ENCODE peak calls at places on chromosomes 13 and 19, in six cellular contexts. I is epithelial cell of esophagus; J is mammary epithelial cell; E is fibroblast of pulmonary artery; K is stimulated activated CD8-positive, alpha-beta memory T cell treated with anti-CD3 and anti-CD28 coated beads, Interleukin-4, amount 100 ng/mL, for 4 hours; W is H54. C is an unnamed sample.

GRCh38 chr19:22610121-22610520 is 24.0 kb upstream of the ZNF492 start:
- DNase-seq in I (no peak), J (no peak), E (no peak), K (no peak), W (no peak), C (no peak)

GRCh38 chr13:25214371-25215252 is 42.5 kb upstream of the AMER2 start:
- DNase-seq in I (peak; percentile 48), J (peak; percentile 16), E (peak; percentile 55), K (no peak), W (no peak), C (peak; percentile 61)

GRCh38 chr13:40533072-40533471 is 133.4 kb downstream of the FOXO1 start:
- DNase-seq in I (no peak), J (no peak), E (no peak), K (no peak), W (no peak), C (no peak)

GRCh38 chr13:79779761-79780160 is 298.8 kb downstream of the NDFIP2 start:
- DNase-seq in I (peak; percentile 85), J (peak; percentile 82), E (peak; percentile 75), K (no peak), W (no peak), C (peak; percentile 37)

GRCh38 chr13:53200498-53201453 is 172.2 kb downstream of the OLFM4 start:
- DNase-seq in I (peak; percentile 18), J (no peak), E (peak; percentile 15), K (no peak), W (no peak), C (no peak)

GRCh38 chr19:12996542-12997094 is 1.3 kb downstream of the NFIX start:
- DNase-seq in I (no peak), J (peak; percentile 41), E (peak; percentile 49), K (no peak), W (peak; percentile 52), C (peak; percentile 58)

GRCh38 chr19:6417713-6418561 is 6.7 kb downstream of the KHSRP start:
- DNase-seq in I (no peak), J (no peak), E (peak; percentile 28), K (no peak), W (no peak), C (peak; percentile 29)

GRCh38 chr19:16588089-16588823 is 16.0 kb upstream of the SLC35E1 start:
- DNase-seq in I (peak; percentile 44), J (peak; percentile 19), E (peak; percentile 39), K (no peak), W (no peak), C (no peak)

GRCh38 chr13:107743523-107743922 is 471.8 kb downstream of the LIG4 start:
- DNase-seq in I (no peak), J (no peak), E (no peak), K (no peak), W (no peak), C (peak; percentile 71)

GRCh38 chr19:13579388-13580060 is 73.2 kb upstream of the CACNA1A start:
- DNase-seq in I (no peak), J (no peak), E (no peak), K (no peak), W (no peak), C (peak; percentile 32)

GRCh38 chr13:93227906-93228801 is 1.5 kb downstream of the GPC6 start:
- DNase-seq in I (peak; percentile 88), J (peak; percentile 90), E (peak; percentile 92), K (no peak), W (peak; percentile 35), C (peak; percentile 64)

GRCh38 chr13:70390968-70391367 is 282.7 kb upstream of the KLHL1 start:
- DNase-seq in I (no peak), J (no peak), E (no peak), K (no peak), W (no peak), C (no peak)

GRCh38 chr19:18789883-18790565 is 1.1 kb downstream of the COMP start:
- DNase-seq in I (no peak), J (no peak), E (no peak), K (no peak), W (no peak), C (no peak)

GRCh38 chr19:17332677-17333581 is 1.7 kb downstream of the ANO8 start:
- DNase-seq in I (peak; percentile 66), J (peak; percentile 29), E (peak; percentile 49), K (no peak), W (no peak), C (peak; percentile 76)

GRCh38 chr19:49749771-49750170 is 13.3 kb downstream of the TSKS start:
- DNase-seq in I (no peak), J (no peak), E (no peak), K (no peak), W (no peak), C (no peak)

GRCh38 chr13:109336730-109337129 is 449.7 kb downstream of the IRS2 start:
- DNase-seq in I (peak; percentile 41), J (peak; percentile 65), E (peak; percentile 77), K (no peak), W (no peak), C (peak; percentile 62)

GRCh38 chr13:46165485-46166220 is 16.3 kb downstream of the LCP1 start:
- DNase-seq in I (peak; percentile 17), J (peak; percentile 71), E (no peak), K (no peak), W (no peak), C (peak; percentile 22)

GRCh38 chr13:97257800-97258799 is 36.0 kb downstream of the MBNL2 start:
- DNase-seq in I (peak; percentile 81), J (peak; percentile 79), E (peak; percentile 98), K (no peak), W (peak; percentile 58), C (peak; percentile 82)

GRCh38 chr13:84896128-84896527 is 903.1 kb downstream of the SLITRK6 start:
- DNase-seq in I (peak; percentile 72), J (peak; percentile 42), E (peak; percentile 79), K (no peak), W (no peak), C (peak; percentile 63)